ENCODE peak calls at places on chromosomes 6 and 20, in nine cellular contexts. U, I, D, E, J, X, R, H and T are unnamed samples.

GRCh38 chr6:139943391-139943790 is 568.9 kb upstream of the CITED2 start:
- DNase-seq in U (no peak), J (peak), I (no peak), X (peak), R (no peak), E (no peak), D (peak), H (no peak), T (peak)

GRCh38 chr6:43339168-43339567 is 30.3 kb downstream of the ZNF318 start:
- DNase-seq in J (no peak), E (no peak), D (no peak), I (no peak), U (peak), H (no peak), X (no peak), R (no peak), T (no peak)

GRCh38 chr20:1393507-1393882 is 641 bp upstream of the FKBP1A start:
- DNase-seq in X (no peak), J (no peak), I (no peak), R (no peak), D (no peak), H (no peak), U (no peak), E (no peak), T (no peak)

GRCh38 chr20:59356662-59357061 is 56.3 kb downstream of the EDN3 start:
- DNase-seq in D (no peak), R (no peak), H (no peak), I (no peak), J (no peak), U (no peak), E (no peak), X (no peak), T (no peak)

GRCh38 chr6:54053893-54054391 is 57.3 kb upstream of the MLIP start:
- DNase-seq in J (peak), R (peak), H (peak), X (peak), U (no peak), I (no peak), E (no peak), D (peak), T (peak)

GRCh38 chr20:61529354-61529753 is 277.3 kb downstream of the CDH4 start:
- DNase-seq in U (no peak), E (no peak), J (no peak), X (no peak), D (no peak), I (no peak), H (no peak), R (no peak), T (no peak)

GRCh38 chr20:59123011-59123676 is 40.5 kb upstream of the ZNF831 start:
- DNase-seq in X (no peak), J (no peak), U (no peak), R (no peak), I (no peak), E (no peak), H (no peak), D (no peak), T (no peak)

GRCh38 chr20:19095762-19096161 is 116.7 kb upstream of the SLC24A3 start:
- DNase-seq in H (peak), X (no peak), R (peak), D (no peak), E (no peak), J (no peak), I (no peak), U (no peak), T (no peak)

GRCh38 chr6:106872044-106872443 is 102.5 kb downstream of the CD24 start:
- DNase-seq in R (no peak), J (no peak), D (no peak), I (no peak), X (no peak), E (no peak), U (no peak), H (no peak), T (no peak)

GRCh38 chr6:84979541-84979940 is 215.1 kb upstream of the TBX18 start:
- DNase-seq in E (no peak), X (no peak), J (no peak), U (no peak), I (no peak), D (peak), H (no peak), R (no peak), T (peak)

GRCh38 chr6:84026721-84027164 is 6.8 kb upstream of the MRAP2 start:
- DNase-seq in X (no peak), J (no peak), R (no peak), D (no peak), U (no peak), I (no peak), H (no peak), E (no peak), T (no peak)

GRCh38 chr20:62501801-62502495 is 26.2 kb upstream of the GATA5 start:
- DNase-seq in X (no peak), I (no peak), R (no peak), D (peak), H (no peak), J (peak), U (peak), E (no peak), T (peak)

GRCh38 chr6:36701401-36701991 is 3.9 kb downstream of the RAB44 start:
- DNase-seq in E (no peak), R (peak), D (no peak), X (no peak), J (no peak), I (peak), H (no peak), U (no peak), T (no peak)

GRCh38 chr20:50099121-50099520 is 13.8 kb downstream of the UBE2V1 start:
- DNase-seq in X (no peak), D (no peak), H (no peak), R (no peak), I (no peak), J (no peak), U (no peak), E (no peak), T (no peak)

GRCh38 chr20:44768256-44768655 is 22.6 kb downstream of the KCNK15 start:
- DNase-seq in J (no peak), D (no peak), I (no peak), U (no peak), R (no peak), H (no peak), X (no peak), E (no peak), T (no peak)

GRCh38 chr6:111866857-111867256 is 6.4 kb downstream of the FYN start:
- DNase-seq in R (no peak), I (no peak), X (no peak), H (no peak), U (no peak), D (peak), E (no peak), J (no peak), T (no peak)

GRCh38 chr6:37319856-37320255 is 33.9 kb upstream of the RNF8 start:
- DNase-seq in R (no peak), I (no peak), J (no peak), H (no peak), X (no peak), E (no peak), D (no peak), U (no peak), T (peak)

GRCh38 chr6:108677357-108677756 is 116.6 kb downstream of the FOXO3 start:
- DNase-seq in X (no peak), D (no peak), E (no peak), R (no peak), J (peak), H (no peak), U (no peak), I (no peak), T (no peak)

GRCh38 chr6:21595265-21595950 is 1.9 kb downstream of the SOX4 start:
- DNase-seq in H (peak), E (no peak), U (peak), X (peak), D (peak), I (peak), J (no peak), R (no peak), T (no peak)

GRCh38 chr6:28553986-28554881 is 28.6 kb downstream of the GPX5 start:
- DNase-seq in I (no peak), U (no peak), J (no peak), H (no peak), X (no peak), E (no peak), R (peak), D (no peak), T (peak)

GRCh38 chr20:42975974-42976373 is 213.7 kb downstream of the PTPRT start:
- DNase-seq in H (no peak), X (no peak), E (no peak), I (no peak), U (no peak), R (no peak), D (no peak), J (no peak), T (no peak)

GRCh38 chr20:11012975-11013374 is 339.2 kb upstream of the JAG1 start:
- DNase-seq in D (peak), J (peak), X (no peak), E (no peak), H (no peak), U (no peak), R (no peak), I (no peak), T (peak)

GRCh38 chr20:43961116-43961515 is 46.5 kb downstream of the TOX2 start:
- DNase-seq in R (no peak), U (no peak), J (no peak), E (no peak), I (no peak), X (no peak), D (no peak), H (no peak), T (no peak)

GRCh38 chr6:117469356-117469755 is 13.1 kb upstream of the DCBLD1 start:
- DNase-seq in R (no peak), I (no peak), X (no peak), J (no peak), H (no peak), E (no peak), D (no peak), U (no peak), T (no peak)

GRCh38 chr6:15602144-15602543 is 60.7 kb downstream of the DTNBP1 start:
- DNase-seq in E (no peak), J (no peak), X (no peak), R (no peak), I (peak), H (no peak), U (no peak), D (no peak), T (no peak)

GRCh38 chr6:160297310-160297709 is 38.7 kb upstream of the SLC22A2 start:
- DNase-seq in D (no peak), X (no peak), R (peak), E (no peak), U (no peak), H (peak), J (no peak), I (no peak), T (no peak)

GRCh38 chr20:2006452-2007381 is 12.9 kb upstream of the PDYN start:
- DNase-seq in E (no peak), H (peak), R (peak), J (peak), D (peak), X (peak), U (peak), I (peak), T (peak)

GRCh38 chr6:40569162-40569920 is 17.8 kb downstream of the LRFN2 start:
- DNase-seq in J (no peak), D (no peak), U (no peak), X (no peak), E (no peak), I (no peak), R (no peak), H (no peak), T (no peak)

GRCh38 chr6:99745651-99746050 is 139.0 kb downstream of the PRDM13 start:
- DNase-seq in H (no peak), E (no peak), U (no peak), J (peak), I (no peak), X (no peak), D (no peak), R (no peak), T (peak)

GRCh38 chr6:35489066-35489465 is 7.8 kb downstream of the TEAD3 start:
- DNase-seq in R (no peak), D (no peak), X (peak), U (no peak), J (no peak), H (no peak), E (no peak), I (no peak), T (no peak)

GRCh38 chr20:57398231-57398821 is 7.1 kb downstream of the RBM38 start:
- DNase-seq in X (peak), D (no peak), R (no peak), U (peak), H (no peak), I (peak), J (no peak), E (no peak), T (no peak)

GRCh38 chr20:53142225-53142624 is 170.1 kb downstream of the TSHZ2 start:
- DNase-seq in I (no peak), E (no peak), D (no peak), X (no peak), H (peak), U (no peak), R (no peak), J (no peak), T (no peak)

DNA sequence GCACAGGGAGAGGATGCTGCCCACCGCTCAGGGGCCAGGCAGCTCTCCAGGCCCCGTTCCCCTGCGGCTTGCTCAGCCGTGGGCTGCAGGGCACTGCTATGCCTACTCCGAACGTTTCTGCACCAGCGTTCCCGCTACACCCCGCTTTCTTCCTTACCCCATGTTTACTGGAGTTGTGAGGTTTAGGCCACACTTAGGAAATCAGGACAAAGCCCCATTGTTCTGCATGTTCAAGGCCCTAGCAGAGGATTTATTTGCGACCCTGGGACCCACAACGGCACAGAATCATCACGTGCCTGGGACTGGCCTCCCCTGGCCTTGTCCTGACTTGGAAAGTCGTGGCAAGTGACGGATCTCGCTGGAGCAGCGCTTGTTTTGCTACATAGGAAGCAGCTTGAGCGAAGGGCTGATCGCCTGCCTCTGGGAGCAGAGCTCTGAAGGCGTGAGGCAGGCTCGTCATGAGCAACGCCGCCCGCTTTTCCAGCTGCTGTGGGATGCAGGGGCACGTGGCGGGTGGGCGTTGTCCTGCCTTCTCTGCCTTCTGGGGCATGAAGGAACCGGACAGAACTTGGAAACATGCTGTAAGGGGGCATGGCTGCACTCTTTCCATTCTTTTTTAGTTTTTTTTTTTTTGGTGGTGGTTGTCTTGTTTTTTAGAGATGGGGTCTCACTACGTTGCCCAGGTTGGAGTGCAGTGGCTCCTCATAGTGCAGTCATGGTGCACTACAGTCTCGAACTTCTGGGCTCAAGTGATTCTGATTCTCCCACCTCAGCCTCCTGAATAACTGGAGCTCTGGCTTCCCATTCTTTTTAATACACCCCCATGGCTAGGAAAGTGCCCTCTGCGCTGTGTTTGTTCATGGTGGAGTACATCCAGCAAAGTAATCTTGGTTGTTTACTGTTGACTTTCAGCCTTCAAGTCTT is 14.6 kb upstream of the TMEM181 start:
- DNase-seq in R (no peak), X (no peak), I (no peak), J (no peak), H (no peak), E (no peak), U (no peak), D (no peak), T (no peak)
- TF ChIP-seq CTCF in R (no peak), X (no peak), I (no peak), J (no peak), H (no peak), E (no peak), U (no peak), D (no peak), T (no peak)

GRCh38 chr6:157646012-157646411 is 177.0 kb upstream of the SNX9 start:
- DNase-seq in H (no peak), U (no peak), R (no peak), I (no peak), X (no peak), J (no peak), E (no peak), D (no peak), T (no peak)

GRCh38 chr6:157645201-157645795 is 177.7 kb upstream of the SNX9 start:
- DNase-seq in I (no peak), U (no peak), R (no peak), H (no peak), E (no peak), D (no peak), X (peak), J (no peak), T (no peak)

GRCh38 chr6:157641837-157642236 is 181.2 kb upstream of the SNX9 start:
- DNase-seq in R (no peak), D (no peak), H (no peak), J (no peak), U (no peak), I (no peak), E (no peak), X (no peak), T (no peak)

GRCh38 chr6:157642736-157643135 is 180.3 kb upstream of the SNX9 start:
- DNase-seq in R (no peak), D (no peak), J (no peak), H (no peak), E (no peak), I (no peak), X (peak), U (no peak), T (no peak)

DNA sequence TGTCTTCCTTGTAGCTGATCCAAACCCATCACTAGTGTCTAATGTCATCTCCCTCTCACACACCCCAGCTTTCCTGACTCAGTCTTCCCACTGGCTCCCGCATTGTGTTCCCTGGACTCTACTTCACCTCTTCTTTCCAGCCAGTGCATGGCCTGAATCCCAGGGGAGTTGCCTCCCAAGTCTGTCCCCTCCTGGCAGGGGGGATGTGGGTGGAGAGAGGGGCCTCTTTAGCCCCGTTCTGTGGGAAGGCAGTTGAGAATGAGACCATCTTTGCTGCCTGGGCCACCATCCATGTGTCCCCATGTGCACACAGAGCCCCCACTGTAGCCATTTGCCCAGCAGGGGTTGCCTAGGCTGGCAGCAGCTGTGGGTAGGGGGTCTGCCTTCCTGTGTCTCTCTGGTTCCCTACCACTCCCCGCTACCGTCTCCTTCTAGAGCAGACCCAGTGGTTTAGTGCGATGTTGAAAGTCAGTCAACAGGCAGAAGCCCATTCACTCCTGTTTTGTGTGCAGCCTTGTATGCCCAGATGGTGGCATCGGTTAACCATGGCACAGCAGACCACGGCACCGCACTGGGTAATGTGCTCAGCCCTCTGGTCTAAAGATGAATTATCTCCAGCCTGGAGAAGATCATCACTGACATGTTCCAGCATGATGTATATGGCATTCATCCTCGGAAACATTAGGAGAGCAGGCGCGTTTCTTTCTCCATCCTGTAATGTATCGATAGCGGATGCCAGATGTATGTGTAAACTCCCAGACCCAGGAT is 178.8 kb upstream of the SNX9 start:
- DNase-seq in R (no peak), J (no peak), I (no peak), U (no peak), D (no peak), X (peak), E (no peak), H (no peak), T (no peak)
- TF ChIP-seq CTCF in R (peak), J (no peak), I (no peak), U (no peak), D (peak), X (peak), E (no peak), H (peak), T (peak)

GRCh38 chr20:142290-142689 is at the start of gene DEFB126:
- DNase-seq in U (no peak), X (no peak), J (no peak), I (no peak), D (no peak), E (no peak), H (no peak), R (no peak), T (no peak)

GRCh38 chr20:137668-138131 is 4.7 kb upstream of the DEFB126 start:
- DNase-seq in J (no peak), E (no peak), U (no peak), X (no peak), H (no peak), I (peak), D (peak), R (peak), T (no peak)
- TF ChIP-seq CTCF in J (peak), E (no peak), U (no peak), X (peak), H (no peak), I (peak), D (peak), R (peak), T (peak)

DNA sequence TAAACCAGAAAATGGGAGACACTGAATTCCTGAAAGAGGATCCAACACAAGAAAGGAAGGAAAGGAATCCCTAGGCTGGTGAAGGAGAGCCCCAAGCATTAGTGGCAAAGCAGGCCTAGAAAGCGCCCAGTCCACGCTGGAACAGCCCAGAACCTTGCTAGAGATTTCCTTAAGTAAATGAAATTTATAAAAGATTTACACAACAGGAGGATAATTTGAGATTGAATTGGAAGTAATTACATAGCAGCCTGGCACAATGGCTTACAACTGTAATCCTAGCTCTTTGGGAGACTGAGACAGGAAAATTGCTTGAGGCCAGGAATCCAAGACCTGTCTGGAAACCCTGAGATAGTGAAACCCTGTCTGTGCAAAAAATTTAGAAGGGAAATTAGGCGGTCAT is 26.8 kb upstream of the C20orf144 start:
- DNase-seq in J (no peak), E (no peak), H (no peak), D (no peak), R (no peak), U (no peak), I (no peak), X (no peak), T (no peak)
- TF ChIP-seq CTCF in J (no peak), E (no peak), H (no peak), D (no peak), R (no peak), U (no peak), I (no peak), X (no peak), T (no peak)